ENCODE peak calls at places on chromosomes 4 and X, in eight cellular contexts. One of them, this sample, is unnamed. For H3K36me3, the result is how much of the 10 kb centered on the place peaks cover.

GRCh38 chr4:114040319-114041116 is 61.1 kb upstream of the ARSJ start:
- DNase-seq in cardiac muscle cell: no peak
- DNase-seq in body of pancreas: no peak
- DNase-seq in H1: no peak
- DNase-seq in psoas muscle: no peak
- DNase-seq in pancreas: no peak
- DNase-seq in NT2/D1: no peak
- DNase-seq in Peyer's patch: no peak
- DNase-seq in this sample: no peak

GRCh38 chr4:169270810-169271691 is at the start of gene SH3RF1:
- DNase-seq in cardiac muscle cell: peak
- DNase-seq in body of pancreas: peak
- DNase-seq in H1: peak
- DNase-seq in psoas muscle: peak
- DNase-seq in pancreas: peak
- DNase-seq in NT2/D1: no peak
- DNase-seq in Peyer's patch: peak
- DNase-seq in this sample: peak

GRCh38 chr4:61734409-61734808 is 534.3 kb downstream of the ADGRL3 start:
- DNase-seq in cardiac muscle cell: no peak
- DNase-seq in body of pancreas: no peak
- DNase-seq in H1: no peak
- DNase-seq in psoas muscle: no peak
- DNase-seq in pancreas: no peak
- DNase-seq in NT2/D1: no peak
- DNase-seq in Peyer's patch: no peak
- DNase-seq in this sample: no peak

GRCh38 chr4:112704991-112705845 is 68.3 kb downstream of the LARP7 start:
- DNase-seq in cardiac muscle cell: peak
- DNase-seq in body of pancreas: peak
- DNase-seq in H1: peak
- DNase-seq in psoas muscle: peak
- DNase-seq in pancreas: peak
- DNase-seq in NT2/D1: no peak
- DNase-seq in Peyer's patch: no peak
- DNase-seq in this sample: peak

GRCh38 chr4:38386654-38387188 is 277.3 kb upstream of the KLF3 start:
- DNase-seq in cardiac muscle cell: no peak
- DNase-seq in body of pancreas: no peak
- DNase-seq in H1: no peak
- DNase-seq in psoas muscle: no peak
- DNase-seq in pancreas: no peak
- DNase-seq in NT2/D1: no peak
- DNase-seq in Peyer's patch: no peak
- DNase-seq in this sample: no peak

GRCh38 chr4:159012381-159012780 is 90.5 kb upstream of the RAPGEF2 start:
- DNase-seq in cardiac muscle cell: no peak
- DNase-seq in body of pancreas: no peak
- DNase-seq in H1: no peak
- DNase-seq in psoas muscle: no peak
- DNase-seq in pancreas: no peak
- DNase-seq in NT2/D1: no peak
- DNase-seq in Peyer's patch: no peak
- DNase-seq in this sample: no peak

GRCh38 chr4:113347245-113347644 is 297.8 kb downstream of the ANK2 start:
- DNase-seq in cardiac muscle cell: no peak
- DNase-seq in body of pancreas: no peak
- DNase-seq in H1: no peak
- DNase-seq in psoas muscle: no peak
- DNase-seq in pancreas: no peak
- DNase-seq in NT2/D1: no peak
- DNase-seq in Peyer's patch: no peak
- DNase-seq in this sample: no peak

GRCh38 chr4:102612824-102613366 is 111.7 kb downstream of the NFKB1 start:
- DNase-seq in cardiac muscle cell: no peak
- DNase-seq in body of pancreas: no peak
- DNase-seq in H1: no peak
- DNase-seq in psoas muscle: no peak
- DNase-seq in pancreas: no peak
- DNase-seq in NT2/D1: no peak
- DNase-seq in Peyer's patch: no peak
- DNase-seq in this sample: no peak

GRCh38 chr4:128718793-128719192 is 90.7 kb upstream of the JADE1 start:
- DNase-seq in cardiac muscle cell: no peak
- DNase-seq in body of pancreas: no peak
- DNase-seq in H1: no peak
- DNase-seq in psoas muscle: no peak
- DNase-seq in pancreas: no peak
- DNase-seq in NT2/D1: no peak
- DNase-seq in Peyer's patch: no peak
- DNase-seq in this sample: no peak

GRCh38 chrX:39903343-39903742 is 194.4 kb downstream of the BCOR start:
- DNase-seq in cardiac muscle cell: no peak
- DNase-seq in body of pancreas: no peak
- DNase-seq in H1: no peak
- DNase-seq in psoas muscle: no peak
- DNase-seq in pancreas: no peak
- DNase-seq in NT2/D1: no peak
- DNase-seq in Peyer's patch: no peak
- DNase-seq in this sample: no peak

GRCh38 chrX:40094041-40094899 is 3.5 kb downstream of the BCOR start:
- DNase-seq in cardiac muscle cell: peak
- DNase-seq in body of pancreas: peak
- DNase-seq in H1: peak
- DNase-seq in psoas muscle: peak
- DNase-seq in pancreas: no peak
- DNase-seq in NT2/D1: no peak
- DNase-seq in Peyer's patch: peak
- DNase-seq in this sample: no peak

GRCh38 chrX:3811331-3812311 is 98.2 kb upstream of the PRKX start:
- DNase-seq in cardiac muscle cell: peak
- DNase-seq in body of pancreas: peak
- DNase-seq in H1: no peak
- DNase-seq in psoas muscle: no peak
- DNase-seq in pancreas: peak
- DNase-seq in NT2/D1: no peak
- DNase-seq in Peyer's patch: peak
- DNase-seq in this sample: no peak

GRCh38 chr4:110518889-110519490 is 43.0 kb downstream of the ENPEP start:
- DNase-seq in cardiac muscle cell: peak
- DNase-seq in body of pancreas: peak
- DNase-seq in H1: no peak
- DNase-seq in psoas muscle: no peak
- DNase-seq in pancreas: peak
- DNase-seq in NT2/D1: no peak
- DNase-seq in Peyer's patch: peak
- DNase-seq in this sample: peak

GRCh38 chr4:110515676-110516075 is 39.7 kb downstream of the ENPEP start:
- DNase-seq in cardiac muscle cell: no peak
- DNase-seq in body of pancreas: peak
- DNase-seq in H1: no peak
- DNase-seq in psoas muscle: no peak
- DNase-seq in pancreas: peak
- DNase-seq in NT2/D1: no peak
- DNase-seq in Peyer's patch: no peak
- DNase-seq in this sample: no peak

GRCh38 chr4:110514889-110515479 is 39.0 kb downstream of the ENPEP start:
- DNase-seq in cardiac muscle cell: peak
- DNase-seq in body of pancreas: no peak
- DNase-seq in H1: no peak
- DNase-seq in psoas muscle: no peak
- DNase-seq in pancreas: no peak
- DNase-seq in NT2/D1: no peak
- DNase-seq in Peyer's patch: no peak
- DNase-seq in this sample: peak

GRCh38 chr4:110512901-110513300 is 36.9 kb downstream of the ENPEP start:
- DNase-seq in cardiac muscle cell: no peak
- DNase-seq in body of pancreas: no peak
- DNase-seq in H1: no peak
- DNase-seq in psoas muscle: no peak
- DNase-seq in pancreas: no peak
- DNase-seq in NT2/D1: no peak
- DNase-seq in Peyer's patch: no peak
- DNase-seq in this sample: no peak

DNA sequence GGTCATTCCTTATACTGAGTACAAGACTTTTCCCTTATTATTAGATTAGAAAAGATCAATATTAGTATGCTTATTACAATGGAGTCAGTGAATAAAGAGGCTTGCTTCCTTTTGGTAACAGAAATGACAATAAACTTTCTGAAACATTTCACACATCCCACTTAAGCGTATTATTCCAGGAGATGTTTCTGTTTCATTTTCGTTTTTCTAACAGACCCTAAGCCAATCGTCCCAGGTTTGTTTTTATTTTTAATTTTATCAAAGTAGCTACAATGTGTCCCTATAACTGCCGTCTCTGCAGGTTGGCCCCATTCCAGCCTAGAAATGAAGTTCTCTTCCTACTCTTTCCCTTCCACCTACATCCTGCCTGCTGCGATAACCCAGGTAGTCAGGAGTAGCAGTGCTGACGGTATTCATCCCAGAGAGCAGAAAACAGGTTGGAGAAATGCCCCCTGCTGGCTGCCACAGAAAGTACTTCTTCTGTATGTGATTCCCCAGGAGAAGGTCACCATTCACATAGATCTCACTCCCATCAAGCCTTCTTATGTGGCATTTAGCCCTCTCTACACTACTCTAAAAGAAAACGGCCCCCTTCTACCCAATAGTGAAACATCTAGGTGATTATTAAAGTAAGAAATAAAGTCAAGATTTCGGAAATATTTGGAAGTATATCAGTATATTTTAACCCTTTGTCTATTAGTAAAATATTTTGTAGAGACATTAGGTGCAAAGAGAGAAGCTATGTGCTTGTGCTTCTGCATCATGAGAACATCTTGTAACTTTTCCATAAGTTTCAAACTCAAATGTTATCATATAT is 40.4 kb downstream of the ENPEP start:
- DNase-seq in cardiac muscle cell: peak
- DNase-seq in body of pancreas: peak
- DNase-seq in H1: peak
- DNase-seq in psoas muscle: peak
- DNase-seq in pancreas: peak
- DNase-seq in NT2/D1: peak
- DNase-seq in Peyer's patch: peak
- DNase-seq in this sample: peak
- H3K4me3 ChIP-seq in cardiac muscle cell: no peak
- H3K4me3 ChIP-seq in body of pancreas: no peak
- H3K4me3 ChIP-seq in H1: no peak
- H3K4me3 ChIP-seq in psoas muscle: peak
- H3K4me3 ChIP-seq in pancreas: peak
- H3K4me3 ChIP-seq in NT2/D1: no peak
- H3K4me3 ChIP-seq in Peyer's patch: peak
- H3K4me3 ChIP-seq in this sample: no peak

GRCh38 chr4:878796-879729 is 53.1 kb downstream of the GAK start:
- DNase-seq in cardiac muscle cell: no peak
- DNase-seq in body of pancreas: no peak
- DNase-seq in H1: no peak
- DNase-seq in psoas muscle: no peak
- DNase-seq in pancreas: no peak
- DNase-seq in NT2/D1: no peak
- DNase-seq in Peyer's patch: no peak
- DNase-seq in this sample: no peak
- H3K36me3 ChIP-seq in cardiac muscle cell: under half
- H3K36me3 ChIP-seq in body of pancreas: under half
- H3K36me3 ChIP-seq in H1: under half
- H3K36me3 ChIP-seq in psoas muscle: half or more
- H3K36me3 ChIP-seq in pancreas: under half
- H3K36me3 ChIP-seq in NT2/D1: half or more
- H3K36me3 ChIP-seq in Peyer's patch: under half
- H3K36me3 ChIP-seq in this sample: under half

DNA sequence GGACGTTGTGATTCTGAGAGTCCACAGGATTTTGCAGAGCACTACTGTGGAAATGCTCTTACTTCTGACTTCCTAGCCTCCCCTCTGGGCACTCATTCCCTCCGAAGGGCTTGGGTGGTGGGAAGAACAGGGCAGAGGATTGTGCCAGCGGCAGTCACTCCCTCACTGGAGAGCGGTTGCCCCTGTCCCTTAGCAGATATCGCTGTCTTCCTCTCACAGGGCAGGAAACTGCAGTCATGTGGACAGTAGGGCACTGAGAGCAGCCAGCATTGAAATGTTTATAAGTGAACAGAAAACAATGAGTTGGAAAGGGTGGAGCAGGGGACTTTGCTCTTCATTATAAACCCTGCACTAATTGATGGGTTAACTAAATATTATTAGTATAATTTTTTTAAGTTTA is 24.7 kb upstream of the SGMS2 start:
- DNase-seq in cardiac muscle cell: no peak
- DNase-seq in body of pancreas: no peak
- DNase-seq in H1: no peak
- DNase-seq in psoas muscle: no peak
- DNase-seq in pancreas: no peak
- DNase-seq in NT2/D1: no peak
- DNase-seq in Peyer's patch: peak
- DNase-seq in this sample: no peak
- H3K4me3 ChIP-seq in cardiac muscle cell: no peak
- H3K4me3 ChIP-seq in body of pancreas: no peak
- H3K4me3 ChIP-seq in H1: no peak
- H3K4me3 ChIP-seq in psoas muscle: peak
- H3K4me3 ChIP-seq in pancreas: no peak
- H3K4me3 ChIP-seq in NT2/D1: no peak
- H3K4me3 ChIP-seq in Peyer's patch: no peak
- H3K4me3 ChIP-seq in this sample: peak

GRCh38 chrX:10111364-10112148 is 45.2 kb upstream of the CLCN4 start:
- DNase-seq in cardiac muscle cell: no peak
- DNase-seq in body of pancreas: no peak
- DNase-seq in H1: no peak
- DNase-seq in psoas muscle: no peak
- DNase-seq in pancreas: no peak
- DNase-seq in NT2/D1: no peak
- DNase-seq in Peyer's patch: peak
- DNase-seq in this sample: no peak

GRCh38 chrX:10110984-10111363 is 45.8 kb upstream of the CLCN4 start:
- DNase-seq in cardiac muscle cell: no peak
- DNase-seq in body of pancreas: no peak
- DNase-seq in H1: no peak
- DNase-seq in psoas muscle: no peak
- DNase-seq in pancreas: no peak
- DNase-seq in NT2/D1: no peak
- DNase-seq in Peyer's patch: peak
- DNase-seq in this sample: no peak

GRCh38 chrX:10115082-10115481 is 41.7 kb upstream of the CLCN4 start:
- DNase-seq in cardiac muscle cell: no peak
- DNase-seq in body of pancreas: no peak
- DNase-seq in H1: no peak
- DNase-seq in psoas muscle: no peak
- DNase-seq in pancreas: no peak
- DNase-seq in NT2/D1: no peak
- DNase-seq in Peyer's patch: no peak
- DNase-seq in this sample: no peak

GRCh38 chrX:10110316-10110932 is 46.4 kb upstream of the CLCN4 start:
- DNase-seq in cardiac muscle cell: no peak
- DNase-seq in body of pancreas: no peak
- DNase-seq in H1: no peak
- DNase-seq in psoas muscle: no peak
- DNase-seq in pancreas: no peak
- DNase-seq in NT2/D1: no peak
- DNase-seq in Peyer's patch: no peak
- DNase-seq in this sample: no peak

DNA sequence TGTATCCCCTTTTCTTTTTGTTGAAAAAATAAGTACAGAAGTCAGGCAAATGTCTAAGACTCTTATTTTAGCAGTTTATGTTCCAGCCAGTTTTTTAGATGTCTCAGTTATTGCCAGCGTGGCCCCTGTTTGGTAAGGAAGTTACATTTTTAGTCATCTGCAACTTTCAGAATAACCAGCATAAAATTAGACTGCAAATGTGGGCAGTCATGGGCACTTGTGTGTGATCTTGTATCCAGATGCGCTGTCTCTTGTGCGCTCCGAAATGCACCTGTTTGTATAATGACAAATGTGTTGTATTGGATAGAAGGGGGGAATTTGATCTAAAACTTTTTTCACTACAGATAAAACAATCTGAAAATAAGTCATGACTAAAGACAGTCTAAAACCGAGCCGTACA is 44.3 kb upstream of the CLCN4 start:
- DNase-seq in cardiac muscle cell: no peak
- DNase-seq in body of pancreas: no peak
- DNase-seq in H1: no peak
- DNase-seq in psoas muscle: no peak
- DNase-seq in pancreas: no peak
- DNase-seq in NT2/D1: no peak
- DNase-seq in Peyer's patch: no peak
- DNase-seq in this sample: no peak
- H3K36me3 ChIP-seq in cardiac muscle cell: under half
- H3K36me3 ChIP-seq in body of pancreas: under half
- H3K36me3 ChIP-seq in H1: under half
- H3K36me3 ChIP-seq in psoas muscle: under half
- H3K36me3 ChIP-seq in pancreas: under half
- H3K36me3 ChIP-seq in NT2/D1: half or more
- H3K36me3 ChIP-seq in Peyer's patch: under half
- H3K36me3 ChIP-seq in this sample: under half